ENCODE peak calls at places on chromosomes 4 and X, in four cellular contexts. C is NCI-H187, L is pancreas, Q is adrenal gland. I is an unnamed sample.

GRCh38 chrX:27890611-27891010 is 82.8 kb downstream of the MAGEB10 start:
- DNase-seq in C (no peak), L (no peak), Q (no peak), I (no peak)

GRCh38 chr4:100114909-100115308 is 75.4 kb downstream of the DDIT4L start:
- DNase-seq in C (no peak), L (no peak), Q (no peak), I (no peak)

GRCh38 chr4:90958256-90958895 is 831.2 kb downstream of the CCSER1 start:
- DNase-seq in C (no peak), L (no peak), Q (no peak), I (no peak)

GRCh38 chr4:123649248-123649643 is 252.7 kb downstream of the SPRY1 start:
- DNase-seq in C (no peak), L (no peak), Q (no peak), I (peak; percentile 38)

GRCh38 chr4:80610845-80611244 is 275.3 kb downstream of the CFAP299 start:
- DNase-seq in C (peak; percentile 97), L (no peak), Q (no peak), I (peak; percentile 42)

GRCh38 chrX:1852082-1852481 is 237.2 kb downstream of the ASMT start:
- DNase-seq in C (no peak), L (no peak), Q (no peak), I (no peak)

GRCh38 chrX:31266172-31267076 is 194.6 kb upstream of the FTHL17 start:
- DNase-seq in C (no peak), L (peak; percentile 78), Q (peak; percentile 61), I (no peak)

GRCh38 chrX:119539872-119540271 is 25.3 kb downstream of the STEEP1 start:
- DNase-seq in C (no peak), L (no peak), Q (no peak), I (no peak)

GRCh38 chr4:173530326-173531062 is 465 bp upstream of the HAND2 start:
- DNase-seq in C (no peak), L (no peak), Q (no peak), I (no peak)

GRCh38 chr4:150569384-150569987 is 12.5 kb upstream of the MAB21L2 start:
- DNase-seq in C (no peak), L (no peak), Q (no peak), I (no peak)

GRCh38 chr4:189200346-189200745 is 740.3 kb upstream of the FRG1 start:
- DNase-seq in C (no peak), L (no peak), Q (no peak), I (peak; percentile 1)

GRCh38 chr4:117417856-117418255 is 332.5 kb upstream of the TRAM1L1 start:
- DNase-seq in C (no peak), L (no peak), Q (no peak), I (no peak)

GRCh38 chr4:102439835-102440234 is 61.3 kb upstream of the NFKB1 start:
- DNase-seq in C (no peak), L (no peak), Q (no peak), I (no peak)

GRCh38 chr4:83107636-83108035 is 6.9 kb downstream of the PLAC8 start:
- DNase-seq in C (no peak), L (no peak), Q (no peak), I (no peak)

GRCh38 chr4:26568446-26568994 is 15.4 kb upstream of the TBC1D19 start:
- DNase-seq in C (no peak), L (no peak), Q (no peak), I (no peak)

GRCh38 chr4:169133932-169134331 is 123.9 kb upstream of the CBR4 start:
- DNase-seq in C (no peak), L (peak; percentile 21), Q (no peak), I (no peak)

GRCh38 chr4:126784966-126785580 is 847.7 kb upstream of the INTU start:
- DNase-seq in C (no peak), L (no peak), Q (no peak), I (no peak)

GRCh38 chr4:101967697-101968346 is 177.3 kb downstream of the BANK1 start:
- DNase-seq in C (no peak), L (no peak), Q (no peak), I (no peak)

GRCh38 chr4:83819582-83819981 is 283.7 kb downstream of the GPAT3 start:
- DNase-seq in C (no peak), L (no peak), Q (no peak), I (no peak)

GRCh38 chr4:26719954-26720552 is 136.2 kb downstream of the TBC1D19 start:
- DNase-seq in C (no peak), L (no peak), Q (no peak), I (no peak)

GRCh38 chrX:76228499-76228898 is 55.6 kb downstream of the PBDC1 start:
- DNase-seq in C (no peak), L (no peak), Q (no peak), I (no peak)

GRCh38 chr4:143411527-143412480 is 75.1 kb downstream of the GAB1 start:
- DNase-seq in C (no peak), L (no peak), Q (no peak), I (peak; percentile 41)

GRCh38 chr4:89357787-89358186 is 50.2 kb upstream of the GPRIN3 start:
- DNase-seq in C (no peak), L (no peak), Q (no peak), I (no peak)

GRCh38 chrX:1444896-1445480 is 7.7 kb downstream of the ASMTL start:
- DNase-seq in C (no peak), L (no peak), Q (peak; percentile 4), I (no peak)

GRCh38 chr4:84691170-84691691 is 108.3 kb downstream of the CDS1 start:
- DNase-seq in C (no peak), L (no peak), Q (no peak), I (no peak)

GRCh38 chr4:80839792-80840191 is 190.7 kb upstream of the BMP3 start:
- DNase-seq in C (no peak), L (no peak), Q (no peak), I (no peak)

GRCh38 chr4:56764775-56765174 is 56.7 kb downstream of the SPINK2 start:
- DNase-seq in C (no peak), L (no peak), Q (no peak), I (no peak)

GRCh38 chr4:3433138-3433869 is 8.5 kb upstream of the HGFAC start:
- DNase-seq in C (no peak), L (no peak), Q (no peak), I (no peak)

GRCh38 chrX:31223817-31224216 is 152.0 kb upstream of the FTHL17 start:
- DNase-seq in C (no peak), L (no peak), Q (no peak), I (no peak)

GRCh38 chr4:125084608-125085007 is 230.1 kb upstream of the FAT4 start:
- DNase-seq in C (no peak), L (no peak), Q (no peak), I (no peak)

GRCh38 chr4:86664959-86665358 is 70.8 kb downstream of the PTPN13 start:
- DNase-seq in C (no peak), L (no peak), Q (no peak), I (no peak)

GRCh38 chrX:20906571-20906970 is 467.6 kb upstream of the CNKSR2 start:
- DNase-seq in C (no peak), L (no peak), Q (no peak), I (no peak)

GRCh38 chr4:33091961-33092360 is 2371.8 kb downstream of the PCDH7 start:
- DNase-seq in C (no peak), L (no peak), Q (no peak), I (no peak)

GRCh38 chrX:151753313-151754041 is 18.9 kb downstream of the CNGA2 start:
- DNase-seq in C (no peak), L (peak; percentile 65), Q (peak; percentile 49), I (no peak)

GRCh38 chr4:12411072-12411471 is 982.4 kb upstream of the HS3ST1 start:
- DNase-seq in C (no peak), L (no peak), Q (no peak), I (no peak)

GRCh38 chr4:109302366-109303140 is at the start of gene COL25A1:
- DNase-seq in C (no peak), L (peak; percentile 44), Q (peak; percentile 38), I (no peak)

GRCh38 chrX:112746812-112747630 is 67.3 kb upstream of the LHFPL1 start:
- DNase-seq in C (no peak), L (no peak), Q (no peak), I (no peak)

GRCh38 chrX:129698150-129698549 is 40.6 kb upstream of the XPNPEP2 start:
- DNase-seq in C (no peak), L (no peak), Q (no peak), I (no peak)

GRCh38 chr4:25857403-25857802 is 5.4 kb downstream of the SEL1L3 start:
- DNase-seq in C (no peak), L (no peak), Q (no peak), I (no peak)

GRCh38 chr4:137370206-137370633 is 162.1 kb downstream of the PCDH18 start:
- DNase-seq in C (no peak), L (no peak), Q (no peak), I (no peak)